ENCODE peak calls at places on chromosomes 1 and 21, in eight cellular contexts. G is stimulated activated CD4-positive, alpha-beta T cell treated with anti-CD3 and anti-CD28 coated beads, Interleukin-4, amount 100 ng/mL, for 1 hour; Y is upper lobe of right lung; T is Ammon's horn; W is NCI-H1436; Z is activated CD8-positive, alpha-beta memory T cell treated with anti-CD3 and anti-CD28 coated beads for 24 hours; I is iris pigment epithelial cell; J is HTR-8/SVneo. F is an unnamed sample.

GRCh38 chr1:240100351-240100750 is 8.7 kb downstream of the FMN2 start:
- DNase-seq in T (no peak), J (no peak), W (no peak), I (peak), Z (no peak), G (no peak), Y (no peak), F (no peak)

GRCh38 chr1:104125226-104125625 is 375.5 kb downstream of the AMY1C start:
- DNase-seq in J (no peak), I (no peak), Z (no peak), G (no peak), W (no peak), T (no peak), Y (no peak), F (no peak)

GRCh38 chr1:237525102-237525501 is 365.6 kb downstream of the ZP4 start:
- DNase-seq in T (no peak), I (no peak), Y (no peak), W (no peak), J (no peak), Z (no peak), G (no peak), F (no peak)

GRCh38 chr1:175015243-175015642 is 8.0 kb downstream of the MRPS14 start:
- DNase-seq in Z (no peak), G (no peak), T (no peak), W (no peak), I (peak), J (no peak), Y (no peak), F (peak)

GRCh38 chr1:241488739-241489138 is 30.8 kb downstream of the FH start:
- DNase-seq in W (no peak), G (no peak), J (no peak), I (no peak), Z (no peak), Y (no peak), T (no peak), F (no peak)

GRCh38 chr1:53968125-53968513 is 22.0 kb downstream of the LRRC42 start:
- DNase-seq in G (no peak), J (no peak), Y (no peak), Z (no peak), T (no peak), I (peak), W (no peak), F (no peak)

GRCh38 chr1:167467126-167467725 is 51.1 kb downstream of the CD247 start:
- DNase-seq in W (no peak), Y (peak), I (peak), Z (no peak), T (no peak), J (no peak), G (no peak), F (no peak)

GRCh38 chr21:43932005-43932404 is 67.0 kb downstream of the AGPAT3 start:
- DNase-seq in Y (no peak), W (no peak), T (no peak), G (no peak), I (no peak), Z (no peak), J (no peak), F (no peak)

GRCh38 chr1:33097137-33097611 is 16.2 kb downstream of the AZIN2 start:
- DNase-seq in Z (no peak), G (no peak), J (no peak), W (no peak), T (no peak), Y (no peak), I (peak), F (no peak)

GRCh38 chr1:28437260-28437923 is 67.9 kb downstream of the PHACTR4 start:
- DNase-seq in I (peak), W (no peak), T (no peak), Y (no peak), J (no peak), G (no peak), Z (no peak), F (peak)

GRCh38 chr1:44472614-44473262 is 67.7 kb downstream of the RNF220 start:
- DNase-seq in Y (no peak), W (no peak), T (no peak), G (no peak), Z (no peak), J (no peak), I (no peak), F (no peak)

GRCh38 chr1:175201061-175201508 is 8.5 kb upstream of the KIAA0040 start:
- DNase-seq in Z (no peak), I (no peak), G (no peak), J (no peak), W (no peak), T (no peak), Y (no peak), F (no peak)

GRCh38 chr1:244010191-244010590 is 40.9 kb upstream of the ZBTB18 start:
- DNase-seq in I (peak), G (peak), Y (no peak), Z (no peak), W (no peak), T (no peak), J (no peak), F (no peak)

GRCh38 chr1:154493276-154493675 is 8.7 kb upstream of the TDRD10 start:
- DNase-seq in I (no peak), T (peak), W (no peak), Z (peak), G (no peak), Y (no peak), J (no peak), F (no peak)

GRCh38 chr1:153364181-153364580 is 6.5 kb downstream of the S100A9 start:
- DNase-seq in Y (no peak), J (no peak), T (no peak), I (no peak), Z (no peak), W (no peak), G (no peak), F (no peak)

GRCh38 chr21:38356898-38357297 is 100.1 kb downstream of the KCNJ15 start:
- DNase-seq in T (no peak), J (no peak), Z (no peak), W (no peak), Y (no peak), G (no peak), I (no peak), F (no peak)

GRCh38 chr1:180262628-180263488 is 32.8 kb downstream of the LHX4 start:
- DNase-seq in Z (peak), G (no peak), J (no peak), T (no peak), I (peak), W (no peak), Y (no peak), F (no peak)

GRCh38 chr1:21672478-21673276 is 3.5 kb upstream of the RAP1GAP start:
- DNase-seq in Y (no peak), Z (no peak), I (no peak), T (no peak), W (no peak), G (no peak), J (no peak), F (no peak)

GRCh38 chr1:11697893-11698210 is 6.3 kb downstream of the DRAXIN start:
- DNase-seq in Z (no peak), Y (no peak), J (no peak), G (no peak), T (no peak), I (no peak), W (no peak), F (no peak)

GRCh38 chr1:42886800-42887199 is 40.4 kb downstream of the ZNF691 start:
- DNase-seq in I (no peak), Z (no peak), T (no peak), W (no peak), Y (no peak), J (no peak), G (no peak), F (no peak)

F was measured in amniotic stem cell.